ENCODE peak calls at places on chromosomes 2 and 18, in five cellular contexts. One of them, this sample, is unnamed.

GRCh38 chr18:28175930-28176673 is 828 bp downstream of the CDH2 start:
- DNase-seq in HCT116: no peak
- DNase-seq in fibroblast of lung: peak
- DNase-seq in AG04449: no peak
- DNase-seq in SK-N-SH: peak
- DNase-seq in this sample: peak

GRCh38 chr2:211503198-211503597 is 946.8 kb downstream of the CPS1 start:
- DNase-seq in HCT116: no peak
- DNase-seq in fibroblast of lung: no peak
- DNase-seq in AG04449: no peak
- DNase-seq in SK-N-SH: no peak
- DNase-seq in this sample: no peak

GRCh38 chr2:199629301-199629700 is 171.6 kb upstream of the SATB2 start:
- DNase-seq in HCT116: no peak
- DNase-seq in fibroblast of lung: no peak
- DNase-seq in AG04449: no peak
- DNase-seq in SK-N-SH: no peak
- DNase-seq in this sample: no peak

GRCh38 chr18:45637546-45638327 is 22.5 kb downstream of the SLC14A2 start:
- DNase-seq in HCT116: no peak
- DNase-seq in fibroblast of lung: peak
- DNase-seq in AG04449: no peak
- DNase-seq in SK-N-SH: no peak
- DNase-seq in this sample: no peak

GRCh38 chr2:168935810-168936581 is 34.9 kb downstream of the G6PC2 start:
- DNase-seq in HCT116: no peak
- DNase-seq in fibroblast of lung: peak
- DNase-seq in AG04449: no peak
- DNase-seq in SK-N-SH: no peak
- DNase-seq in this sample: no peak

GRCh38 chr2:150425121-150425559 is 62.3 kb downstream of the RND3 start:
- DNase-seq in HCT116: no peak
- DNase-seq in fibroblast of lung: peak
- DNase-seq in AG04449: no peak
- DNase-seq in SK-N-SH: no peak
- DNase-seq in this sample: peak

GRCh38 chr18:46156124-46156745 is 52.0 kb downstream of the HAUS1 start:
- DNase-seq in HCT116: no peak
- DNase-seq in fibroblast of lung: no peak
- DNase-seq in AG04449: no peak
- DNase-seq in SK-N-SH: no peak
- DNase-seq in this sample: no peak

GRCh38 chr2:75570948-75571729 is 10.4 kb upstream of the EVA1A start:
- DNase-seq in HCT116: no peak
- DNase-seq in fibroblast of lung: peak
- DNase-seq in AG04449: no peak
- DNase-seq in SK-N-SH: no peak
- DNase-seq in this sample: no peak

GRCh38 chr18:34592961-34593382 is 117.1 kb upstream of the DTNA start:
- DNase-seq in HCT116: no peak
- DNase-seq in fibroblast of lung: peak
- DNase-seq in AG04449: peak
- DNase-seq in SK-N-SH: no peak
- DNase-seq in this sample: no peak

GRCh38 chr2:104215269-104216161 is 638.4 kb upstream of the POU3F3 start:
- DNase-seq in HCT116: no peak
- DNase-seq in fibroblast of lung: no peak
- DNase-seq in AG04449: no peak
- DNase-seq in SK-N-SH: no peak
- DNase-seq in this sample: no peak
- H3K4me3 ChIP-seq in HCT116: no peak
- H3K4me3 ChIP-seq in fibroblast of lung: no peak
- H3K4me3 ChIP-seq in AG04449: no peak
- H3K4me3 ChIP-seq in SK-N-SH: no peak
- H3K4me3 ChIP-seq in this sample: no peak

GRCh38 chr18:13415736-13416135 is 197.2 kb downstream of the LDLRAD4 start:
- DNase-seq in HCT116: no peak
- DNase-seq in fibroblast of lung: no peak
- DNase-seq in AG04449: no peak
- DNase-seq in SK-N-SH: no peak
- DNase-seq in this sample: no peak

GRCh38 chr18:13412017-13412416 is 193.5 kb downstream of the LDLRAD4 start:
- DNase-seq in HCT116: no peak
- DNase-seq in fibroblast of lung: no peak
- DNase-seq in AG04449: no peak
- DNase-seq in SK-N-SH: no peak
- DNase-seq in this sample: no peak

GRCh38 chr18:13414542-13414941 is 196.0 kb downstream of the LDLRAD4 start:
- DNase-seq in HCT116: no peak
- DNase-seq in fibroblast of lung: no peak
- DNase-seq in AG04449: no peak
- DNase-seq in SK-N-SH: no peak
- DNase-seq in this sample: no peak

GRCh38 chr18:13412901-13413300 is 194.3 kb downstream of the LDLRAD4 start:
- DNase-seq in HCT116: no peak
- DNase-seq in fibroblast of lung: no peak
- DNase-seq in AG04449: no peak
- DNase-seq in SK-N-SH: no peak
- DNase-seq in this sample: no peak

GRCh38 chr18:13414102-13414501 is 195.5 kb downstream of the LDLRAD4 start:
- DNase-seq in HCT116: no peak
- DNase-seq in fibroblast of lung: no peak
- DNase-seq in AG04449: no peak
- DNase-seq in SK-N-SH: no peak
- DNase-seq in this sample: no peak
- TF ChIP-seq CTCF in HCT116: no peak
- TF ChIP-seq CTCF in fibroblast of lung: no peak
- TF ChIP-seq CTCF in AG04449: no peak
- TF ChIP-seq CTCF in SK-N-SH: no peak
- TF ChIP-seq CTCF in this sample: no peak

DNA sequence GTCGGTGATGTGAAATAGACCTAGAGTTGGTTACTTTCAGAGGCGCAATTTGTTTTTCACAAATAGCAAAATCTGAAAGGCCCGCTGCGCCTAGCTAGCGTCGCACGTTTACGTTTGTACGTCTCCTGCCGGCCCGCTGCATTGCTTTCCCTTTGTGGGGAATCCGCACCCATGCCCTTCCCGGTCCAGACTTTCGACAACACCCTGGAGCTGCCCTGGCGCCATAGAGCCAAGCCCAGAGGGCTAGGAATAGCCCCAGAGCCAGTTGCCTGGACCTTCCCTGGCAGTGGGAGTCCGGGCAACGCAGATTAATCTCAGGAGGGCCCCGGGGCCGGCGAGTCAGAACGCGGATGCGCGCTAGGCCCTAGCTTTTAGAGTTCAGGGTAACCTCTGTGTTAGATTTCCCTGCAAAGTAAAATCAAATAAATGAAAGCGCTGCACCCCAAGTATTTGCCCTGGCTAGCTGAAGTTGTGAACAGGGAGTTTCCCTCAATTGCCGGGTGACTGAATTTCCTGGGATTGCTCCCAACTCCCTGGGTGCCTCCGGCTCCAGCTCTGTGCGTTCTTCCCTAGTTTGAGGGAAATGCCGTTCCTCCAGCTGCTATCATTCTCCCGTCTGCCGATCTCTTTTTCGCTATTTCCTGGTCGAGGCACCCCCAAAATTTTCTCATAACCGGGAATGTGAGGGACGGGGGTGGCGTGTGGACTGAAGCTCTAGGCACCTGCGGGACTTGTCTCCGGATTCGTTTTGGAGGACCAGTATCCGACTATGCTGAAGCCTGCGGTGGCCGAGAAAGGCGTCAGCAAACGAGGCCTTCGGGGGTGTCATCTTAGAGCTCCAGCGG is 1.2 kb upstream of the EN1 start:
- DNase-seq in HCT116: no peak
- DNase-seq in fibroblast of lung: no peak
- DNase-seq in AG04449: no peak
- DNase-seq in SK-N-SH: peak
- DNase-seq in this sample: no peak
- H3K4me3 ChIP-seq in HCT116: no peak
- H3K4me3 ChIP-seq in fibroblast of lung: no peak
- H3K4me3 ChIP-seq in AG04449: peak
- H3K4me3 ChIP-seq in SK-N-SH: no peak
- H3K4me3 ChIP-seq in this sample: no peak

GRCh38 chr2:101725038-101725437 is 27.5 kb downstream of the MAP4K4 start:
- DNase-seq in HCT116: no peak
- DNase-seq in fibroblast of lung: no peak
- DNase-seq in AG04449: no peak
- DNase-seq in SK-N-SH: no peak
- DNase-seq in this sample: no peak

GRCh38 chr2:101722878-101723277 is 25.4 kb downstream of the MAP4K4 start:
- DNase-seq in HCT116: no peak
- DNase-seq in fibroblast of lung: no peak
- DNase-seq in AG04449: no peak
- DNase-seq in SK-N-SH: no peak
- DNase-seq in this sample: no peak

GRCh38 chr2:101723366-101724112 is 26.0 kb downstream of the MAP4K4 start:
- DNase-seq in HCT116: no peak
- DNase-seq in fibroblast of lung: no peak
- DNase-seq in AG04449: no peak
- DNase-seq in SK-N-SH: no peak
- DNase-seq in this sample: no peak

GRCh38 chr2:101724113-101724450 is 26.6 kb downstream of the MAP4K4 start:
- DNase-seq in HCT116: no peak
- DNase-seq in fibroblast of lung: no peak
- DNase-seq in AG04449: no peak
- DNase-seq in SK-N-SH: no peak
- DNase-seq in this sample: no peak

GRCh38 chr2:101725515-101726192 is 28.1 kb downstream of the MAP4K4 start:
- DNase-seq in HCT116: no peak
- DNase-seq in fibroblast of lung: no peak
- DNase-seq in AG04449: no peak
- DNase-seq in SK-N-SH: no peak
- DNase-seq in this sample: no peak
- TF ChIP-seq CTCF in HCT116: peak
- TF ChIP-seq CTCF in fibroblast of lung: peak
- TF ChIP-seq CTCF in AG04449: no peak
- TF ChIP-seq CTCF in SK-N-SH: no peak
- TF ChIP-seq CTCF in this sample: no peak

GRCh38 chr2:62203459-62203858 is 7.5 kb downstream of the B3GNT2 start:
- DNase-seq in HCT116: no peak
- DNase-seq in fibroblast of lung: no peak
- DNase-seq in AG04449: no peak
- DNase-seq in SK-N-SH: no peak
- DNase-seq in this sample: no peak
- H3K4me3 ChIP-seq in HCT116: no peak
- H3K4me3 ChIP-seq in fibroblast of lung: no peak
- H3K4me3 ChIP-seq in AG04449: no peak
- H3K4me3 ChIP-seq in SK-N-SH: no peak
- H3K4me3 ChIP-seq in this sample: no peak

GRCh38 chr18:58581265-58581664 is 47.6 kb downstream of the ALPK2 start:
- DNase-seq in HCT116: peak
- DNase-seq in fibroblast of lung: peak
- DNase-seq in AG04449: no peak
- DNase-seq in SK-N-SH: no peak
- DNase-seq in this sample: no peak
- TF ChIP-seq CTCF in HCT116: no peak
- TF ChIP-seq CTCF in fibroblast of lung: no peak
- TF ChIP-seq CTCF in AG04449: peak
- TF ChIP-seq CTCF in SK-N-SH: no peak
- TF ChIP-seq CTCF in this sample: no peak

GRCh38 chr18:48930926-48931325 is 19.8 kb downstream of the SMAD7 start:
- DNase-seq in HCT116: no peak
- DNase-seq in fibroblast of lung: no peak
- DNase-seq in AG04449: no peak
- DNase-seq in SK-N-SH: no peak
- DNase-seq in this sample: no peak
- H3K4me3 ChIP-seq in HCT116: no peak
- H3K4me3 ChIP-seq in fibroblast of lung: no peak
- H3K4me3 ChIP-seq in AG04449: no peak
- H3K4me3 ChIP-seq in SK-N-SH: no peak
- H3K4me3 ChIP-seq in this sample: no peak

GRCh38 chr2:30334738-30335426 is 103.5 kb downstream of the LBH start:
- DNase-seq in HCT116: no peak
- DNase-seq in fibroblast of lung: no peak
- DNase-seq in AG04449: no peak
- DNase-seq in SK-N-SH: peak
- DNase-seq in this sample: no peak
- TF ChIP-seq CTCF in HCT116: peak
- TF ChIP-seq CTCF in fibroblast of lung: no peak
- TF ChIP-seq CTCF in AG04449: no peak
- TF ChIP-seq CTCF in SK-N-SH: no peak
- TF ChIP-seq CTCF in this sample: peak